ENCODE peak calls at places on chromosomes 11 and 22, in five cellular contexts. N is stomach, Z is colonic mucosa, Q is T-cell, G is GM12865. A is an unnamed sample.

GRCh38 chr11:45273509-45273908 is 12.6 kb downstream of the SYT13 start:
- DNase-seq in N (no peak), Z (no peak), Q (no peak), G (no peak), A (no peak)

GRCh38 chr11:99795999-99796398 is 775.2 kb downstream of the CNTN5 start:
- DNase-seq in Z (no peak), N (no peak), Q (no peak), G (no peak), A (no peak)

GRCh38 chr11:106670069-106670468 is 348.2 kb downstream of the GUCY1A2 start:
- DNase-seq in N (no peak), G (no peak), Z (no peak), Q (no peak), A (no peak)

GRCh38 chr11:19603771-19604170 is 108.9 kb upstream of the NAV2 start:
- DNase-seq in Z (no peak), N (no peak), Q (no peak), G (no peak), A (no peak)

GRCh38 chr11:73528420-73528819 is 69.5 kb downstream of the FAM168A start:
- DNase-seq in N (no peak), Q (no peak), G (no peak), Z (no peak), A (no peak)

GRCh38 chr11:17457361-17458104 is 19.1 kb downstream of the ABCC8 start:
- DNase-seq in Q (no peak), G (no peak), Z (no peak), N (no peak), A (no peak)

GRCh38 chr11:61142424-61142823 is 18.8 kb downstream of the VPS37C start:
- DNase-seq in Q (no peak), N (no peak), Z (no peak), G (no peak), A (no peak)

GRCh38 chr11:126764221-126764620 is 236.3 kb downstream of the KIRREL3 start:
- DNase-seq in Z (no peak), N (no peak), G (peak), Q (no peak), A (no peak)

GRCh38 chr11:135027461-135027860 is 615.4 kb upstream of the B3GAT1 start:
- DNase-seq in G (peak), Q (no peak), Z (no peak), N (peak), A (no peak)

GRCh38 chr11:10451399-10452116 is 3.5 kb upstream of the AMPD3 start:
- DNase-seq in N (no peak), Z (no peak), G (peak), Q (no peak), A (no peak)

GRCh38 chr22:24982301-24983056 is 30.0 kb downstream of the KIAA1671 start:
- DNase-seq in G (no peak), Z (no peak), Q (no peak), N (no peak), A (no peak)

GRCh38 chr22:49096476-49096875 is 731.2 kb downstream of the BRD1 start:
- DNase-seq in Q (no peak), G (no peak), N (no peak), Z (no peak), A (no peak)

GRCh38 chr22:39216143-39216490 is 28.7 kb downstream of the PDGFB start:
- DNase-seq in Z (no peak), G (no peak), Q (no peak), N (no peak), A (no peak)

GRCh38 chr11:40987895-40988435 is 471.5 kb downstream of the LRRC4C start:
- DNase-seq in Z (no peak), G (no peak), N (no peak), Q (no peak), A (no peak)

GRCh38 chr11:45881708-45882368 is 3.6 kb upstream of the MAPK8IP1 start:
- DNase-seq in Q (no peak), N (no peak), G (no peak), Z (no peak), A (no peak)

GRCh38 chr11:121352301-121352891 is 59.8 kb downstream of the SC5D start:
- DNase-seq in Q (no peak), Z (no peak), N (no peak), G (no peak), A (no peak)

GRCh38 chr11:124622531-124623451 is at the start of gene TBRG1:
- DNase-seq in G (peak), Q (peak), Z (peak), N (peak), A (peak)

GRCh38 chr11:98545544-98546175 is 475.1 kb upstream of the CNTN5 start:
- DNase-seq in Q (no peak), N (no peak), G (no peak), Z (no peak), A (no peak)

GRCh38 chr22:23837911-23838685 is 708 bp downstream of the DERL3 start:
- DNase-seq in Q (no peak), G (no peak), N (no peak), Z (no peak), A (no peak)

GRCh38 chr11:83957038-83957900 is 671.1 kb upstream of the CCDC90B start:
- DNase-seq in Q (no peak), Z (no peak), G (no peak), N (no peak), A (no peak)

GRCh38 chr11:76939219-76939631 is 78.5 kb downstream of the ACER3 start:
- DNase-seq in Q (no peak), Z (no peak), N (no peak), G (no peak), A (no peak)

GRCh38 chr11:18522388-18522787 is 4.4 kb downstream of the TSG101 start:
- DNase-seq in Z (no peak), N (no peak), Q (no peak), G (peak), A (no peak)

GRCh38 chr22:42683599-42684283 is 34.5 kb upstream of the CYB5R3 start:
- DNase-seq in G (no peak), Z (no peak), Q (no peak), N (no peak), A (no peak)

GRCh38 chr22:39207141-39208012 is 37.4 kb downstream of the PDGFB start:
- DNase-seq in Q (no peak), Z (no peak), N (peak), G (no peak), A (no peak)

GRCh38 chr11:72349053-72349452 is 85.3 kb downstream of the CLPB start:
- DNase-seq in N (no peak), Q (no peak), Z (no peak), G (no peak), A (no peak)

GRCh38 chr11:64620286-64620962 is 29.4 kb downstream of the SLC22A12 start:
- DNase-seq in N (no peak), G (no peak), Q (no peak), Z (peak), A (no peak)

GRCh38 chr22:37326726-37327125 is 44.4 kb downstream of the CYTH4 start:
- DNase-seq in Q (no peak), Z (peak), N (peak), G (no peak), A (no peak)

GRCh38 chr22:17313591-17313990 is 55.7 kb upstream of the CECR2 start:
- DNase-seq in Q (no peak), N (peak), Z (no peak), G (no peak), A (no peak)

GRCh38 chr11:19735512-19735911 is 22.9 kb downstream of the NAV2 start:
- DNase-seq in G (no peak), Q (no peak), Z (no peak), N (no peak), A (no peak)

GRCh38 chr11:57276857-57277505 is 39.9 kb upstream of the APLNR start:
- DNase-seq in G (no peak), Z (no peak), Q (no peak), N (no peak), A (no peak)

GRCh38 chr22:22720724-22721261 is 76.4 kb downstream of the GGTLC2 start:
- DNase-seq in G (peak), N (no peak), Z (no peak), Q (no peak), A (no peak)

GRCh38 chr11:124763156-124763947 is 1.3 kb upstream of the ESAM start:
- DNase-seq in G (peak), Z (peak), Q (peak), N (peak), A (peak)

GRCh38 chr22:20551805-20552449 is 44.5 kb downstream of the MED15 start:
- DNase-seq in N (no peak), G (no peak), Z (no peak), Q (no peak), A (no peak)

GRCh38 chr11:10457901-10458300 is 2.8 kb downstream of the AMPD3 start:
- DNase-seq in G (no peak), Q (no peak), N (no peak), Z (no peak), A (no peak)

GRCh38 chr22:19115628-19116027 is 6.6 kb downstream of the DGCR2 start:
- DNase-seq in Z (no peak), G (no peak), Q (no peak), N (no peak), A (no peak)

GRCh38 chr22:21009638-21010425 is 5.1 kb upstream of the P2RX6 start:
- DNase-seq in G (peak), N (peak), Q (no peak), Z (peak), A (no peak)

A was measured in activated T-helper 2 cell treated with anti-CD3 and anti-CD28 coated beads, Interferon-gamma antibody, Interleukin-2, Interleukin-4, amounts not matched to agents 10 μg/mL and 5 μg/mL and 100 μg/mL, durations not matched to agents 14 hours and 24 hours and 36 hours.